ENCODE peak calls at places on chromosomes 4 and X, in six cellular contexts. O is islet precursor cell, A is lower leg skin, G is ELF-1, V is midbrain, R is substantia nigra. Q is an unnamed sample.

GRCh38 chr4:23685481-23685880 is 204.4 kb downstream of the PPARGC1A start:
- DNase-seq in G (no peak), A (no peak), V (no peak), O (no peak), R (no peak), Q (no peak)

GRCh38 chrX:1462596-1463251 is 10.0 kb upstream of the ASMTL start:
- DNase-seq in O (peak), V (no peak), G (no peak), A (peak), R (no peak), Q (peak)

GRCh38 chr4:26083987-26084386 is 170.0 kb downstream of the SMIM20 start:
- DNase-seq in A (no peak), O (peak), V (no peak), R (no peak), G (no peak), Q (no peak)

GRCh38 chrX:43646800-43647199 is 9.3 kb upstream of the MAOA start:
- DNase-seq in G (no peak), A (no peak), V (no peak), O (no peak), R (no peak), Q (no peak)

GRCh38 chr4:73864365-73864764 is 4.8 kb upstream of the CXCL1 start:
- DNase-seq in A (no peak), R (no peak), V (no peak), G (no peak), O (peak), Q (no peak)

GRCh38 chr4:124111922-124112321 is 600.6 kb downstream of the ANKRD50 start:
- DNase-seq in G (peak), A (no peak), R (no peak), V (peak), O (peak), Q (no peak)

GRCh38 chr4:47368211-47368610 is 95.3 kb downstream of the COMMD8 start:
- DNase-seq in O (no peak), R (no peak), A (no peak), V (no peak), G (no peak), Q (no peak)

GRCh38 chr4:154205471-154205870 is 286.1 kb downstream of the DCHS2 start:
- DNase-seq in V (no peak), G (no peak), O (no peak), A (no peak), R (no peak), Q (no peak)

GRCh38 chrX:132743086-132743485 is 215.3 kb downstream of the HS6ST2 start:
- DNase-seq in G (no peak), O (no peak), R (no peak), V (no peak), A (no peak), Q (no peak)

GRCh38 chr4:140884431-140885058 is 128.4 kb upstream of the TBC1D9 start:
- DNase-seq in A (no peak), O (peak), G (peak), R (no peak), V (peak), Q (no peak)

GRCh38 chrX:3699841-3700381 is 13.5 kb downstream of the PRKX start:
- DNase-seq in A (no peak), R (no peak), G (no peak), O (no peak), V (no peak), Q (no peak)

GRCh38 chr4:172698256-172698655 is 470.4 kb upstream of the GALNT7 start:
- DNase-seq in R (no peak), G (no peak), V (no peak), A (no peak), O (no peak), Q (no peak)

GRCh38 chrX:9189286-9189685 is 155.4 kb upstream of the FAM9B start:
- DNase-seq in R (no peak), A (no peak), O (no peak), V (no peak), G (peak), Q (no peak)

GRCh38 chr4:54941994-54942552 is 183.3 kb downstream of the KDR start:
- DNase-seq in O (no peak), V (no peak), R (no peak), A (no peak), G (no peak), Q (no peak)

GRCh38 chr4:2059034-2059725 is at the start of gene NAT8L:
- DNase-seq in V (peak), G (no peak), R (no peak), O (no peak), A (no peak), Q (no peak)

GRCh38 chrX:38095971-38096529 is 89.7 kb downstream of the SYTL5 start:
- DNase-seq in V (no peak), R (no peak), G (no peak), O (no peak), A (no peak), Q (no peak)

GRCh38 chrX:150298841-150299551 is 64.1 kb upstream of the MAMLD1 start:
- DNase-seq in V (no peak), O (no peak), R (no peak), G (no peak), A (no peak), Q (no peak)

GRCh38 chr4:129901205-129901604 is 805.3 kb downstream of the C4orf33 start:
- DNase-seq in G (no peak), V (no peak), O (no peak), A (no peak), R (no peak), Q (no peak)

GRCh38 chrX:46595084-46595483 is 21.5 kb downstream of the CHST7 start:
- DNase-seq in G (no peak), A (peak), R (no peak), O (no peak), V (no peak), Q (no peak)

GRCh38 chr4:10011277-10011676 is 10.0 kb downstream of the SLC2A9 start:
- DNase-seq in O (no peak), G (no peak), V (no peak), A (no peak), R (no peak), Q (no peak)

GRCh38 chr4:16136321-16136720 is 52.5 kb upstream of the PROM1 start:
- DNase-seq in A (no peak), V (no peak), R (no peak), G (no peak), O (no peak), Q (no peak)

GRCh38 chrX:20523626-20524312 is 257.1 kb upstream of the RPS6KA3 start:
- DNase-seq in R (no peak), O (no peak), V (no peak), A (no peak), G (no peak), Q (no peak)

GRCh38 chr4:168167714-168168284 is 75.5 kb downstream of the ANXA10 start:
- DNase-seq in G (no peak), A (no peak), O (no peak), R (no peak), V (no peak), Q (no peak)

GRCh38 chrX:15336023-15336413 is 695 bp upstream of the PIGA start:
- DNase-seq in R (no peak), A (no peak), G (peak), V (no peak), O (peak), Q (no peak)

GRCh38 chrX:30735839-30736238 is 82.6 kb downstream of the GK start:
- DNase-seq in O (peak), V (peak), G (peak), A (no peak), R (no peak), Q (no peak)

GRCh38 chr4:83905952-83906351 is 370.0 kb downstream of the GPAT3 start:
- DNase-seq in A (no peak), O (peak), R (no peak), G (peak), V (no peak), Q (no peak)

GRCh38 chrX:40504801-40505605 is 75.8 kb upstream of the ATP6AP2 start:
- DNase-seq in V (no peak), G (peak), O (peak), A (no peak), R (no peak), Q (no peak)

GRCh38 chr4:36351082-36351666 is 69.8 kb downstream of the DTHD1 start:
- DNase-seq in O (peak), A (no peak), V (peak), G (peak), R (no peak), Q (peak)

GRCh38 chr4:145230726-145231125 is 50.3 kb upstream of the OTUD4 start:
- DNase-seq in V (no peak), G (no peak), O (no peak), A (no peak), R (no peak), Q (no peak)

GRCh38 chrX:3280706-3281105 is 65.7 kb downstream of the MXRA5 start:
- DNase-seq in R (no peak), A (no peak), G (no peak), V (no peak), O (no peak), Q (no peak)

GRCh38 chr4:174198396-174199179 is 84.9 kb downstream of the FBXO8 start:
- DNase-seq in R (no peak), A (no peak), G (no peak), O (no peak), V (no peak), Q (no peak)

GRCh38 chr4:83876047-83876446 is 340.1 kb downstream of the GPAT3 start:
- DNase-seq in G (no peak), R (no peak), V (no peak), A (no peak), O (peak), Q (no peak)

GRCh38 chr4:17358236-17358635 is 153.7 kb downstream of the QDPR start:
- DNase-seq in G (no peak), A (no peak), O (no peak), R (no peak), V (no peak), Q (no peak)

GRCh38 chrX:13059269-13059668 is 14.8 kb upstream of the FAM9C start:
- DNase-seq in G (no peak), O (no peak), V (no peak), R (no peak), A (no peak), Q (no peak)

GRCh38 chr4:176340871-176341685 is 21.3 kb downstream of the SPCS3 start:
- DNase-seq in R (no peak), V (peak), G (peak), O (no peak), A (no peak), Q (no peak)

GRCh38 chr4:98170035-98170434 is 26.8 kb upstream of the STPG2 start:
- DNase-seq in G (no peak), V (no peak), R (no peak), O (no peak), A (no peak), Q (no peak)

GRCh38 chrX:69211701-69212100 is 46.4 kb upstream of the PJA1 start:
- DNase-seq in O (no peak), V (no peak), G (no peak), A (no peak), R (no peak), Q (no peak)

Q was measured in tibial artery.